ENCODE peak calls at places on chromosomes 4 and X, in four cellular contexts. W is GM06990, M is fibroblast of lung, N is upper lobe of left lung. B is an unnamed sample.

GRCh38 chr4:154491341-154491679 is 289 bp downstream of the DCHS2 start:
- DNase-seq in W (no peak), M (peak; percentile 5), N (no peak), B (no peak)

GRCh38 chrX:11430266-11430665 is 137.1 kb downstream of the AMELX start:
- DNase-seq in N (no peak), W (no peak), M (peak; percentile 14), B (no peak)

GRCh38 chrX:132184871-132185270 is 34.4 kb downstream of the RAP2C start:
- DNase-seq in W (no peak), M (no peak), N (no peak), B (no peak)

GRCh38 chr4:4658051-4658450 is 116.2 kb upstream of the STX18 start:
- DNase-seq in N (no peak), M (peak; percentile 44), W (no peak), B (no peak)

GRCh38 chr4:115575851-115576250 is 462.4 kb upstream of the NDST4 start:
- DNase-seq in M (no peak), W (no peak), N (no peak), B (no peak)

GRCh38 chr4:151948351-151949016 is 187.7 kb upstream of the GATB start:
- DNase-seq in N (no peak), W (no peak), M (peak; percentile 49), B (peak; percentile 23)

GRCh38 chrX:19178402-19178801 is 56.1 kb upstream of the ADGRG2 start:
- DNase-seq in M (no peak), W (no peak), N (no peak), B (no peak)

GRCh38 chrX:18937173-18937572 is 46.7 kb downstream of the PHKA2 start:
- DNase-seq in M (no peak), W (no peak), N (no peak), B (no peak)

GRCh38 chrX:19747672-19748610 is 139.5 kb downstream of the SH3KBP1 start:
- DNase-seq in N (peak; percentile 35), M (no peak), W (peak; percentile 75), B (no peak)

GRCh38 chrX:153576961-153577360 is 22.0 kb downstream of the CCNQ start:
- DNase-seq in W (no peak), M (no peak), N (no peak), B (no peak)

GRCh38 chrX:13923289-13923688 is 106.4 kb upstream of the GPM6B start:
- DNase-seq in M (no peak), W (no peak), N (no peak), B (no peak)

GRCh38 chr4:81492596-81492995 is 20.9 kb upstream of the RASGEF1B start:
- DNase-seq in M (no peak), W (no peak), N (no peak), B (no peak)

GRCh38 chrX:22559506-22559905 is 286.8 kb downstream of the CBLL2 start:
- DNase-seq in W (no peak), M (peak; percentile 56), N (no peak), B (no peak)

GRCh38 chrX:136262812-136263315 is 11.7 kb upstream of the MAP7D3 start:
- DNase-seq in N (no peak), W (no peak), M (no peak), B (no peak)

GRCh38 chr4:143390764-143391163 is 54.1 kb downstream of the GAB1 start:
- DNase-seq in N (no peak), W (no peak), M (no peak), B (no peak)

GRCh38 chr4:111934294-111934693 is 211.0 kb upstream of the FAM241A start:
- DNase-seq in N (no peak), W (no peak), M (no peak), B (no peak)

GRCh38 chr4:16914208-16914607 is 15.8 kb upstream of the LDB2 start:
- DNase-seq in N (no peak), W (no peak), M (peak; percentile 25), B (no peak)

GRCh38 chrX:9204560-9204959 is 170.6 kb upstream of the FAM9B start:
- DNase-seq in M (no peak), N (no peak), W (no peak), B (no peak)

GRCh38 chrX:130025256-130025655 is 42.8 kb downstream of the BCORL1 start:
- DNase-seq in W (no peak), M (no peak), N (no peak), B (no peak)

GRCh38 chr4:88674565-88674964 is 23.1 kb downstream of the NAP1L5 start:
- DNase-seq in N (no peak), W (no peak), M (peak; percentile 69), B (no peak)

GRCh38 chr4:102163404-102164140 is 181.7 kb downstream of the SLC39A8 start:
- DNase-seq in M (peak; percentile 30), N (no peak), W (no peak), B (no peak)

GRCh38 chr4:101349346-101350064 is 2.2 kb upstream of the PPP3CA start:
- DNase-seq in M (peak; percentile 51), N (peak; percentile 71), W (no peak), B (no peak)

GRCh38 chr4:169346840-169347239 is 76.1 kb upstream of the SH3RF1 start:
- DNase-seq in N (no peak), W (no peak), M (no peak), B (no peak)

GRCh38 chrX:17046478-17047097 is 100.1 kb downstream of the REPS2 start:
- DNase-seq in W (no peak), M (peak; percentile 63), N (peak; percentile 62), B (no peak)

GRCh38 chr4:92455329-92455839 is 151.6 kb downstream of the GRID2 start:
- DNase-seq in M (no peak), W (no peak), N (no peak), B (no peak)

GRCh38 chrX:100512471-100512870 is 72.3 kb upstream of the TNMD start:
- DNase-seq in W (no peak), N (no peak), M (peak; percentile 0), B (no peak)

GRCh38 chr4:89283975-89284556 is 23.5 kb downstream of the GPRIN3 start:
- DNase-seq in M (no peak), W (no peak), N (no peak), B (no peak)

GRCh38 chr4:148445071-148445902 is 3.1 kb upstream of the NR3C2 start:
- DNase-seq in N (peak; percentile 72), W (peak; percentile 41), M (peak; percentile 10), B (no peak)

GRCh38 chrX:119292445-119292844 is 56.4 kb downstream of the PGRMC1 start:
- DNase-seq in N (no peak), M (no peak), W (no peak), B (no peak)

GRCh38 chr4:71607780-71608673 is 175.9 kb downstream of the GC start:
- DNase-seq in N (no peak), M (peak; percentile 78), W (no peak), B (peak; percentile 3)

GRCh38 chrX:103565752-103566151 is 19.6 kb upstream of the TCEAL4 start:
- DNase-seq in N (no peak), W (no peak), M (peak; percentile 81), B (peak; percentile 32)

GRCh38 chrX:63434206-63434605 is 83.1 kb upstream of the SPIN4 start:
- DNase-seq in W (no peak), N (no peak), M (no peak), B (no peak)

GRCh38 chr4:126888968-126889367 is 743.8 kb upstream of the INTU start:
- DNase-seq in N (no peak), W (no peak), M (peak; percentile 73), B (peak; percentile 54)

GRCh38 chr4:52714597-52715254 is 36.5 kb downstream of the ERVMER34-1 start:
- DNase-seq in N (no peak), W (no peak), M (no peak), B (no peak)

GRCh38 chrX:63919081-63919480 is 134.1 kb upstream of the ARHGEF9 start:
- DNase-seq in N (no peak), W (no peak), M (no peak), B (no peak)

GRCh38 chr4:159197260-159197884 is 94.5 kb downstream of the RAPGEF2 start:
- DNase-seq in N (no peak), W (no peak), M (no peak), B (no peak)
- H3K4me3 ChIP-seq in N (no peak overlapping the region), W (no peak overlapping the region), M (no peak overlapping the region), B (no peak overlapping the region)

GRCh38 chrX:117743469-117744251 is 372.9 kb downstream of the KLHL13 start:
- DNase-seq in M (no peak), N (no peak), W (peak; percentile 15), B (no peak)
- TF ChIP-seq CTCF in M (no peak), N (no peak), W (peak; percentile 55), B (no peak)

DNA sequence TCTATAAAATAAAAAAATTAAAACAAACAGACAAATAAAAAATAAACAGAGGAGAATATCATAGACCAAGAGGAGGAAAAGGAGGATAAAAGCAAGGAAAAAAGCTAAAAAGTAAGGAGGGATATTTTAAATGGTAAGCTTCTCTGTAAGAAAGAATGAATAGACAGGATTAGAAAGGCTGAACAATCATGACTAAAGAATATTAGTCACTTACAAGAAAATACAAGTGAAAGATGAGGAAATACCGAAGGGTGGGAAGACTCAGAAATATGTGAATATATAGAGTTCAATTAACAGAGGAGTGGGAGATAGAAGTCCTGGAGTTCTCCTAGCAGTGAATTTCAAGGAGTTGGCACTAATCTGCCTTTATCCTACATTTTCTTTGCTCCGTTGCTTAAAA is 162.6 kb downstream of the RTL3 start:
- DNase-seq in N (no peak), M (no peak), W (no peak), B (no peak)
- H3K27me3 ChIP-seq in N (no peaks in the 10 kb centered on the region), M (no peaks in the 10 kb centered on the region), W (no peaks in the 10 kb centered on the region), B (no peaks in the 10 kb centered on the region)

GRCh38 chr4:38857354-38858096 is 908 bp upstream of the TLR6 start:
- DNase-seq in W (peak; percentile 79), N (peak; percentile 63), M (peak; percentile 93), B (peak; percentile 49)
- H3K4me3 ChIP-seq in W (no peak overlapping the region), N (no peak overlapping the region), M (peak overlapping the region; percentile 50), B (peak overlapping the region; percentile 12)

GRCh38 chr4:128298852-128299251 is 11.2 kb upstream of the PGRMC2 start:
- DNase-seq in W (no peak), N (no peak), M (no peak), B (no peak)

GRCh38 chr4:128298129-128298758 is 10.6 kb upstream of the PGRMC2 start:
- DNase-seq in W (no peak), M (no peak), N (no peak), B (no peak)

GRCh38 chr4:128292349-128292748 is 4.7 kb upstream of the PGRMC2 start:
- DNase-seq in M (no peak), N (no peak), W (no peak), B (no peak)

GRCh38 chr4:128294464-128294863 is 6.9 kb upstream of the PGRMC2 start:
- DNase-seq in M (no peak), W (no peak), N (no peak), B (no peak)

GRCh38 chr4:128295255-128295654 is 7.6 kb upstream of the PGRMC2 start:
- DNase-seq in M (no peak), N (no peak), W (no peak), B (no peak)
- TF ChIP-seq CTCF in M (no peak), N (no peak), W (no peak), B (no peak)

B was measured in BJ.